ENCODE peak calls at places on chromosomes 7 and 10, in nine cellular contexts. M is A549; H is heart right ventricle; G is CD4-positive, alpha-beta memory T cell; B is WERI-Rb-1; W is BJ; U is choroid plexus epithelial cell; F is CD4-positive, CD25-positive, alpha-beta regulatory T cell; P is GM23248. O is an unnamed sample.

GRCh38 chr10:72133517-72133916 is 45.2 kb upstream of the SPOCK2 start:
- DNase-seq in M (no peak), U (peak), G (no peak), P (peak), F (no peak), B (no peak), H (no peak), W (peak), O (no peak)

GRCh38 chr7:121083138-121083789 is 94.8 kb downstream of the CPED1 start:
- DNase-seq in B (no peak), G (no peak), W (peak), F (no peak), P (peak), H (no peak), M (no peak), U (peak), O (no peak)

GRCh38 chr7:47435889-47436312 is 146.0 kb downstream of the TNS3 start:
- DNase-seq in B (peak), M (peak), G (no peak), W (peak), U (peak), P (peak), H (peak), F (no peak), O (peak)

GRCh38 chr7:49791089-49791741 is 17.8 kb downstream of the VWC2 start:
- DNase-seq in M (peak), U (no peak), G (no peak), B (peak), H (no peak), W (no peak), P (no peak), F (peak), O (no peak)

GRCh38 chr10:12279281-12279680 is 70.1 kb upstream of the CAMK1D start:
- DNase-seq in M (no peak), G (no peak), H (no peak), W (no peak), F (no peak), P (peak), B (no peak), U (peak), O (no peak)

GRCh38 chr7:70241776-70242175 is 643.5 kb downstream of the AUTS2 start:
- DNase-seq in F (no peak), G (no peak), U (no peak), W (no peak), P (no peak), M (no peak), B (no peak), H (no peak), O (no peak)

GRCh38 chr7:94386416-94386815 is 8.3 kb upstream of the COL1A2 start:
- DNase-seq in P (no peak), M (no peak), U (no peak), G (no peak), F (no peak), W (no peak), H (no peak), B (no peak), O (no peak)

GRCh38 chr10:95447733-95448132 is 113.4 kb downstream of the SORBS1 start:
- DNase-seq in F (no peak), P (peak), H (no peak), W (no peak), G (no peak), U (peak), B (no peak), M (no peak), O (no peak)

GRCh38 chr10:29329420-29329819 is 40.5 kb downstream of the LYZL1 start:
- DNase-seq in P (peak), W (no peak), F (no peak), M (no peak), G (no peak), U (peak), B (no peak), H (no peak), O (no peak)

GRCh38 chr7:45259966-45260646 is 102.5 kb downstream of the RAMP3 start:
- DNase-seq in M (peak), U (peak), W (no peak), B (peak), P (peak), G (peak), F (peak), H (peak), O (peak)

GRCh38 chr10:98307916-98308315 is 39.9 kb upstream of the LOXL4 start:
- DNase-seq in W (no peak), H (no peak), M (no peak), F (no peak), B (no peak), P (no peak), U (no peak), G (no peak), O (no peak)

GRCh38 chr10:126564297-126564888 is 106.1 kb downstream of the C10orf90 start:
- DNase-seq in U (no peak), P (no peak), W (no peak), G (no peak), F (no peak), M (no peak), H (no peak), B (no peak), O (no peak)

GRCh38 chr10:117662126-117662525 is 119.6 kb downstream of the EMX2 start:
- DNase-seq in W (peak), M (no peak), P (peak), B (no peak), F (no peak), H (no peak), G (no peak), U (peak), O (no peak)

GRCh38 chr10:44249490-44249889 is 135.4 kb downstream of the CXCL12 start:
- DNase-seq in B (no peak), G (no peak), H (no peak), M (no peak), F (no peak), U (no peak), P (no peak), W (no peak), O (no peak)

GRCh38 chr10:6018422-6018821 is 41.1 kb upstream of the IL15RA start:
- DNase-seq in M (no peak), P (peak), U (peak), B (no peak), G (no peak), W (no peak), H (peak), F (peak), O (peak)

GRCh38 chr7:22565315-22565811 is 65.4 kb upstream of the STEAP1B start:
- DNase-seq in B (no peak), G (no peak), M (no peak), W (no peak), H (no peak), F (no peak), U (no peak), P (peak), O (no peak)
- H3K4me3 ChIP-seq in B (no peak), G (no peak), M (no peak), W (no peak), H (no peak), F (no peak), U (no peak), P (peak), O (no peak)

GRCh38 chr7:87148332-87148955 is 3.8 kb upstream of the DMTF1 start:
- DNase-seq in P (peak), F (peak), U (peak), M (peak), H (no peak), W (no peak), G (peak), B (no peak), O (no peak)

GRCh38 chr7:87151701-87152111 is 547 bp upstream of the DMTF1 start:
- DNase-seq in F (no peak), M (no peak), P (no peak), H (no peak), U (no peak), G (no peak), W (no peak), B (no peak), O (no peak)

GRCh38 chr7:87152112-87152896 is at the start of gene DMTF1:
- DNase-seq in P (peak), W (peak), H (peak), F (peak), G (peak), B (peak), U (peak), M (peak), O (peak)

GRCh38 chr7:87152897-87153641 is 816 bp downstream of the DMTF1 start:
- DNase-seq in P (peak), W (no peak), B (peak), F (peak), H (peak), M (peak), G (no peak), U (peak), O (peak)

DNA sequence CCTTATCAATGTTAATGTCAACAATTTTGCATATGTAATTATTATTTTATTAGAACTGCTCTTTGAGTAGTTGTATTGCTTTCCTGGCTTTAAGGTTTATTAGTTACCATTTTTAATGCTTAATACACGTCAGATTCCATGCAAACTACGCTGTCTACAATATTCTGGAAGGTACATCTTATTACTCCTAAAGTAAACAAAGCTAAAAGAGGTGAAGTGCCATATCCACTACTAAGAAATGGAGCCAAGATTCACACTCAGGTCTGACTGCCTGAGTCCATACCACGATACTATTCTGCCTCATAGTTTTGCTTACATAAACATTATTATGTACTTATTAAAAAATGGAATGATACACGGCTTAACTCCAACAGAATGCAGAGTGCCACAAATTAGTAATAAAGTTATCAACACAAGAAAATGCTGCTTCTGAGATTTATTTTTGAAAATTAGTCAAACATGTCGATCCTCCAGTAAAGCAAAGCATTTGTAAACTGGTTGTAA is 1.2 kb upstream of the DMTF1 start:
- DNase-seq in H (no peak), P (peak), W (no peak), U (no peak), G (no peak), F (no peak), M (no peak), B (no peak), O (no peak)
- H3K4me3 ChIP-seq in H (no peak), P (peak), W (peak), U (peak), G (no peak), F (peak), M (peak), B (peak), O (peak)

GRCh38 chr7:41107330-41107937 is 595.5 kb downstream of the INHBA start:
- DNase-seq in U (peak), W (no peak), H (no peak), B (no peak), F (no peak), M (peak), G (no peak), P (peak), O (no peak)
- H3K4me3 ChIP-seq in U (no peak), W (no peak), H (no peak), B (no peak), F (no peak), M (peak), G (no peak), P (no peak), O (no peak)

GRCh38 chr7:150992833-150993302 is 2.1 kb downstream of the NOS3 start:
- DNase-seq in P (peak), U (peak), H (no peak), F (peak), G (no peak), M (peak), B (peak), W (no peak), O (peak)

GRCh38 chr7:150992051-150992640 is 1.3 kb downstream of the NOS3 start:
- DNase-seq in H (no peak), G (no peak), M (no peak), B (no peak), W (no peak), U (no peak), P (no peak), F (no peak), O (no peak)

GRCh38 chr7:150994141-150994837 is 3.5 kb downstream of the NOS3 start:
- DNase-seq in F (peak), B (no peak), M (no peak), W (no peak), U (no peak), H (peak), G (no peak), P (no peak), O (peak)

GRCh38 chr7:150994838-150995510 is 4.2 kb downstream of the NOS3 start:
- DNase-seq in P (no peak), H (no peak), F (no peak), M (no peak), G (no peak), W (no peak), U (no peak), B (no peak), O (no peak)

GRCh38 chr7:150993511-150993910 is 2.7 kb downstream of the NOS3 start:
- DNase-seq in B (no peak), W (no peak), F (no peak), M (no peak), P (no peak), U (no peak), G (no peak), H (peak), O (peak)
- H3K4me3 ChIP-seq in B (no peak), W (no peak), F (no peak), M (no peak), P (no peak), U (no peak), G (no peak), H (peak), O (peak)

DNA sequence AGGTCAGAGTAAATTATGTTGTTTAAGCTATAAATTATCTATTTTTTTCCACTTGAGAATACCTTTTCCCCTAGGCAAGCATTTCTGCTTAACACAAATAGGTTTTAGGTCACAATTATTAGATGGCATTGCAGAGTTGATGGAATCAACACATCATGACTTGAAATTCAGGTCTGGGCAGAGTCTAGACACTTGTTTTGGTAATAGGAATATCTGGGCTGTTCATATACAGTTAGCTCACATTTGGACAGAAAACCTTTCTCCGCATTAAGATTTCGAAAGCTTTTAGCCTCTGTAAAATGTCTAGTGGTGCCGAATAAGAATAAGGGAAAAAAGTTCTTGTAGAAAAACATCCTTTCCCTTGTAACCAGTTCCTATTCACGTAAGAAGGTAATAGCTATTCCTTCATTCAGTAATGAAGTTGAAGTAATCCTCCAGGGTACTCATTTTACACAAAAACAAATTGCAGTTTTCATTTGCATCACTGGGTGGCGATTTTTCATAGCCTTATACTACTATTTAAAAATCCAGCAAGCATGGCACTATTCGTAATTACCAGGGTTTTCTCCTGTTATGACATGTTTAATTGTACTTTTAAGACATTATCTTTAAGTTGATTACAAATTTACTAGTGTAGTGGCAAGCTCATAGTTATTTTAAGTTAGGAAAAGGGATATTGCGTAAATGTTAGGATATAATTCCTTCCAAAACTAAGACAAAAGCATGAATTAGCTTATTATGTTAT is 37.0 kb downstream of the RPA3 start:
- DNase-seq in M (peak), P (peak), B (peak), H (no peak), U (peak), W (peak), G (peak), F (peak), O (no peak)
- H3K4me3 ChIP-seq in M (no peak), P (no peak), B (no peak), H (no peak), U (no peak), W (no peak), G (no peak), F (peak), O (peak)

GRCh38 chr7:116291937-116292336 is 81.6 kb downstream of the TES start:
- DNase-seq in M (no peak), U (no peak), P (no peak), H (no peak), W (no peak), F (no peak), B (no peak), G (no peak), O (no peak)
- H3K4me3 ChIP-seq in M (no peak), U (no peak), P (no peak), H (no peak), W (no peak), F (no peak), B (no peak), G (no peak), O (no peak)

O was measured in left ventricle myocardium inferior.